ENCODE peak calls at places on chromosomes 2 and 18, in six cellular contexts. E, R, X, B, S and U are unnamed samples.

GRCh38 chr18:5841518-5841917 is 53.8 kb downstream of the TMEM200C start:
- DNase-seq in E (no peak), X (no peak), S (no peak), B (no peak), R (no peak), U (no peak)

GRCh38 chr18:10530852-10531251 is 5.0 kb downstream of the NAPG start:
- DNase-seq in X (no peak), S (no peak), B (peak), R (no peak), E (no peak), U (no peak)

GRCh38 chr2:46847726-46848421 is 67.7 kb downstream of the MCFD2 start:
- DNase-seq in S (no peak), E (no peak), R (no peak), X (peak), B (peak), U (no peak)

GRCh38 chr2:159574246-159574645 is 42.1 kb downstream of the BAZ2B start:
- DNase-seq in B (peak), S (no peak), X (peak), E (no peak), R (no peak), U (no peak)

GRCh38 chr2:33877348-33878016 is 278.4 kb upstream of the FAM98A start:
- DNase-seq in R (no peak), X (no peak), S (no peak), E (no peak), B (no peak), U (no peak)

GRCh38 chr2:134431837-134432437 is 178.1 kb downstream of the MGAT5 start:
- DNase-seq in S (no peak), B (peak), E (no peak), X (no peak), R (no peak), U (no peak)

GRCh38 chr2:66548422-66548821 is 113.5 kb downstream of the MEIS1 start:
- DNase-seq in E (no peak), S (no peak), X (no peak), R (no peak), B (no peak), U (no peak)

GRCh38 chr18:74378179-74378682 is 62.6 kb downstream of the C18orf63 start:
- DNase-seq in S (no peak), B (no peak), R (no peak), E (no peak), X (no peak), U (peak)

GRCh38 chr2:32553829-32554432 is 73.9 kb upstream of the TTC27 start:
- DNase-seq in X (peak), E (no peak), S (peak), B (peak), R (peak), U (no peak)

GRCh38 chr2:120830096-120830830 is 94.6 kb downstream of the GLI2 start:
- DNase-seq in R (no peak), X (no peak), E (no peak), S (no peak), B (no peak), U (no peak)

GRCh38 chr2:25521665-25522387 is 151.6 kb downstream of the DTNB start:
- DNase-seq in S (peak), R (peak), B (peak), E (peak), X (peak), U (no peak)

GRCh38 chr2:39954346-39954745 is 175.3 kb upstream of the THUMPD2 start:
- DNase-seq in B (peak), R (no peak), S (peak), E (no peak), X (no peak), U (no peak)

GRCh38 chr2:233354971-233355574 is 779 bp downstream of the DGKD start:
- DNase-seq in E (no peak), S (no peak), X (no peak), B (no peak), R (no peak), U (no peak)

GRCh38 chr2:208363485-208363884 is 43.1 kb upstream of the PTH2R start:
- DNase-seq in E (no peak), X (peak), R (no peak), S (peak), B (peak), U (no peak)

GRCh38 chr2:23513881-23514793 is 129.2 kb downstream of the KLHL29 start:
- DNase-seq in E (no peak), S (no peak), X (no peak), R (no peak), B (no peak), U (no peak)

GRCh38 chr2:38074775-38075435 is 1.0 kb downstream of the CYP1B1 start:
- DNase-seq in B (no peak), X (no peak), E (no peak), S (no peak), R (no peak), U (no peak)

GRCh38 chr2:23435250-23436035 is 50.5 kb downstream of the KLHL29 start:
- DNase-seq in E (no peak), S (no peak), B (no peak), X (no peak), R (no peak), U (peak)

GRCh38 chr2:176494949-176495353 is 225.7 kb downstream of the MTX2 start:
- DNase-seq in E (no peak), R (no peak), X (no peak), B (peak), S (no peak), U (no peak)

GRCh38 chr2:167792126-167792525 is 455.3 kb downstream of the STK39 start:
- DNase-seq in S (no peak), E (no peak), B (no peak), R (no peak), X (no peak), U (no peak)

GRCh38 chr18:65206551-65207260 is 544.1 kb upstream of the CDH7 start:
- DNase-seq in B (no peak), S (no peak), E (no peak), X (no peak), R (no peak), U (no peak)

GRCh38 chr2:107663632-107664031 is 163.1 kb upstream of the RGPD4 start:
- DNase-seq in S (no peak), B (no peak), R (no peak), E (no peak), X (no peak), U (no peak)

GRCh38 chr18:75183524-75183923 is 25.4 kb downstream of the PTGR3 start:
- DNase-seq in E (no peak), X (no peak), S (peak), R (peak), B (peak), U (no peak)

GRCh38 chr2:3611136-3611535 is 16.2 kb downstream of the COLEC11 start:
- DNase-seq in X (no peak), S (no peak), B (no peak), R (no peak), E (no peak), U (peak)

GRCh38 chr2:159713691-159714585 is 1.6 kb downstream of the MARCHF7 start:
- DNase-seq in R (no peak), S (no peak), X (no peak), B (peak), E (no peak), U (no peak)

GRCh38 chr2:67825476-67825875 is 237.3 kb downstream of the C1D start:
- DNase-seq in R (no peak), S (no peak), X (peak), E (no peak), B (peak), U (no peak)

GRCh38 chr2:66192888-66193287 is 242.0 kb upstream of the MEIS1 start:
- DNase-seq in B (no peak), R (no peak), E (no peak), S (no peak), X (no peak), U (no peak)

GRCh38 chr18:55396267-55396905 is 191.6 kb downstream of the TCF4 start:
- DNase-seq in X (no peak), E (no peak), R (no peak), S (no peak), B (no peak), U (no peak)

GRCh38 chr2:109148991-109149645 is 20.1 kb downstream of the SH3RF3 start:
- DNase-seq in E (no peak), S (no peak), R (no peak), X (no peak), B (no peak), U (no peak)

GRCh38 chr18:13067124-13067523 is 76.0 kb downstream of the CEP192 start:
- DNase-seq in S (no peak), X (no peak), R (no peak), E (peak), B (no peak), U (no peak)

GRCh38 chr2:197969391-197969893 is 165.0 kb downstream of the PLCL1 start:
- DNase-seq in B (peak), S (peak), E (no peak), X (peak), R (no peak), U (no peak)

GRCh38 chr2:110732422-110733413 is at the start of gene ACOXL:
- DNase-seq in S (no peak), B (peak), E (no peak), R (peak), X (no peak), U (no peak)

GRCh38 chr2:96887419-96888081 is 17.7 kb upstream of the SEMA4C start:
- DNase-seq in R (no peak), X (no peak), B (peak), S (no peak), E (no peak), U (no peak)

GRCh38 chr2:191724015-191724414 is 46.1 kb downstream of the NABP1 start:
- DNase-seq in S (no peak), R (no peak), E (no peak), X (no peak), B (no peak), U (no peak)

GRCh38 chr2:203693242-203693879 is 13.1 kb upstream of the CD28 start:
- DNase-seq in E (no peak), B (no peak), X (no peak), S (no peak), R (no peak), U (no peak)
- TF ChIP-seq CTCF in E (no peak), B (no peak), X (no peak), S (no peak), R (no peak), U (no peak)

GRCh38 chr2:10317646-10318045 is 14.9 kb downstream of the HPCAL1 start:
- DNase-seq in X (no peak), E (no peak), B (no peak), R (no peak), S (no peak), U (no peak)
- TF ChIP-seq CTCF in X (no peak), E (no peak), B (no peak), R (no peak), S (no peak), U (no peak)

GRCh38 chr2:137467246-137467862 is 496.9 kb upstream of the HNMT start:
- DNase-seq in X (no peak), E (no peak), R (no peak), B (peak), S (peak), U (no peak)
- TF ChIP-seq CTCF in X (peak), E (no peak), R (peak), B (peak), S (peak), U (no peak)

GRCh38 chr2:148675708-148676107 is 31.2 kb downstream of the EPC2 start:
- DNase-seq in B (no peak), X (no peak), S (no peak), R (no peak), E (no peak), U (no peak)

GRCh38 chr2:148670773-148671172 is 26.2 kb downstream of the EPC2 start:
- DNase-seq in E (no peak), B (peak), X (no peak), S (no peak), R (no peak), U (no peak)

DNA sequence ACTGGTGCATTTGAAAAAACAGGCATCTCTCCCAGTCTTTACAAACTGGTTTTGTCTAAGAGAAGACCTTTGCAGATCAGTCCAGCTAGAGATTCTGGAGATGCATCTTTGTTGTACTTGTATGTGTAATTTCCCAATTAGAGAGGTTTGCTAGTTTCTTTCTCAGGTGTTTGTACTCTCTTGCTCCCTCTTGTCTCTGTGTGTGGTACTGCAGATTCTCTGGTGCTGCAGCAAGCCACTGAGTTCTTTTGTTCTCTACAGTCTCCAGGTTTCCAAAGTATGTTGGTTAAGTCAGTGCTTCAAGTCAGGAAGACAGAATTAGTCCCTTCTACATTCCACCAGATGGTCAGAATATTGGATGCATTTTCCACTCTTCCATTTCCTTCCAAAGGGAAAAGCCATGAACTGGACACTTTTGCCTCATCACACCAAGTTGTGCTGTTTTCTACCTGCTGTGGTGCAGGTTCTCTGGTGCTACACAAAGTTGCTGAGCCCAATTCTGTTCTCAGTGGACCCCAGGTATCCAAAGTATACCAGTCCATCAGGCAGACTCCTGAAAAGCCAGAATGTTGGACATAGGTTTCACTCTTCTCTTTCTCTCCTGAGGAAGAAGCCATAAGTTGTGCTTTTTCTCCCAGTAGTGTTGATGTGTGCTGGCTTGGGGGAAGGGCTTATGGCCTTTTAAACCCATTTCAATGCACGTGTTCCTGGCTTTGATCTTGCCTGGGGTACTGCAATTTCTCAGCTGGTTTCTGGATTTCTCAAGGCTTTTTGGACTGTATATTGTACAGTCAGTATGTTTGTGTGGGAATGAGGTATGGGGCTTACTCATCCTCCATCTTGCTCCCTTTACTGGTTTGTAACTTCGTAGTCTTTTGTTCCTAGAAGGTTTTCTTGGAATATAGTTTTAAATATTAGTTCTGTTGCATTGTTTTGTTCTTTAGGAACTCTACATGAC is 29.8 kb downstream of the EPC2 start:
- DNase-seq in X (no peak), S (no peak), E (no peak), R (peak), B (peak), U (no peak)
- TF ChIP-seq CTCF in X (peak), S (peak), E (peak), R (peak), B (peak), U (no peak)

GRCh38 chr2:211328126-211328525 is 771.7 kb downstream of the CPS1 start:
- DNase-seq in X (no peak), B (peak), R (no peak), E (no peak), S (no peak), U (no peak)
- TF ChIP-seq CTCF in X (no peak), B (no peak), R (no peak), E (no peak), S (no peak), U (no peak)

GRCh38 chr18:62187543-62188378 is 706 bp downstream of the RELCH start:
- DNase-seq in R (no peak), X (no peak), B (peak), E (no peak), S (no peak), U (peak)
- TF ChIP-seq CTCF in R (no peak), X (peak), B (peak), E (no peak), S (peak), U (no peak)

GRCh38 chr2:69890881-69891280 is 2.9 kb upstream of the SNRNP27 start:
- DNase-seq in E (no peak), X (no peak), S (no peak), R (no peak), B (peak), U (no peak)

GRCh38 chr2:69889302-69889701 is 4.5 kb upstream of the SNRNP27 start:
- DNase-seq in B (no peak), R (no peak), X (no peak), S (no peak), E (no peak), U (no peak)

GRCh38 chr2:69888451-69888850 is 5.3 kb upstream of the SNRNP27 start:
- DNase-seq in S (no peak), E (no peak), R (no peak), X (no peak), B (no peak), U (no peak)

DNA sequence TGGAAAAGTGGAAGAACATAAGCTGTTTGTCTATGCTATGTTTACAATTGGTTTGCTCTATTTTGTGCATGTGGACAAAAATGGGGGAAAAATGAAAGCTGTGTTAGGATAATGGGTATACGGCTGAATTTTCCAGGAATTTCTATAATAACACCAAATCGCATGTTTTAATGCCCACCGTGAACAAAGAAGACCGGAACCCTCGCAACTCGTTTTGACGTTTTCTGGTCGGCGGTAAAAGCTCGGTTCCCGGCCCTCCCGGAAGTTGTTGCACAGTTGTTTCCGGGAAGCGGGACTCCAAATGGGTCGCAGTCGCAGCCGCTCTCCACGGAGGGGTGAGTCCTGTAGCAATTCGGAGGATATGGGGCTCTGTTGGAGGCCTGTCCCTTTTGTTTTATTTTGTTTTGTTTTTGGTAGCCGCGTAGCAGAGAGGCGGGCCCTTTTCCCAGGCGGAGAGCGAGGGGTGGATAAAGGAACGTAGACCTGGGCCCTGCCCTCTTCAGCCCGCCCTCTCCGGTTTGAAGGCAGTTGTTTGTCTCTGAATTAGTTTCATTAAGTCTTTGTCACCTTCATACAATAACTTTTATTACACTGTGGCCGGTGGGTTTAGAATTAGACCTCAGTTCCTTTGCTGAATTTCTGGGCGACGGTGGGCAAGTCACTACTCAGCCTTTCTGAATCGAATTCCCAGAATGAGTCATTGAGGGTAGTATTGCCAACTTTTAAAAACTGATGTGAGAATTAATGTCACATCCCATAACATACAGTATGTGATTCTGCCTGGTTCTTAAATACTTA is at the start of gene SNRNP27:
- DNase-seq in B (peak), E (peak), S (peak), X (peak), R (peak), U (peak)
- TF ChIP-seq CTCF in B (no peak), E (no peak), S (no peak), X (no peak), R (no peak), U (no peak)

DNA sequence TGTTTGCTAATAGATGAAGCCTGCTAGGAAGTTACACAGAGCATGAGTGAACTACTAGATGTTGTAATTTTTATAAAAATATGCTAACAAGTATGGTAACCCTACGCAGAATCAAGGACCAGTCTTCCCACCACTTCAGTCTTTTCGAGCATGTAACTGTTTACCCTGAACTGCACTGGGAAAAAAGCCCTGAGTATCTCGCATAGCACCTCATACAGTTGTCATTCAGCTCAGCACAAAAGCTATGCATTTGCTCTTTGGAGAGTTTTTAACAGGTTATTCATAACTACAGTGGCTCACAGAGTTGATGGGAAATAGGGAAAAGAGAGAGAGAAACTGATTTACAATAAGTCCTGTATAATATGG is 42.7 kb downstream of the DYNC1I2 start:
- DNase-seq in B (no peak), R (no peak), S (no peak), X (no peak), E (no peak), U (no peak)
- TF ChIP-seq CTCF in B (no peak), R (no peak), S (no peak), X (no peak), E (no peak), U (no peak)